ENCODE peak calls at places on chromosomes 5 and 9, in eight cellular contexts. V is GM12878, N is upper lobe of left lung, M is HCT116, L is heart left ventricle, Y is HepG2, S is K562, T is gastrocnemius medialis. B is an unnamed sample.

GRCh38 chr9:37417857-37418618 is 4.5 kb upstream of the GRHPR start:
- ATAC-seq in V (no peak), N (no peak), M (no peak), L (no peak), Y (peak), S (no peak), T (no peak), B (no peak)

GRCh38 chr5:75051217-75051751 is 1.1 kb downstream of the GCNT4 start:
- ATAC-seq in V (no peak), N (no peak), M (no peak), L (no peak), Y (no peak), S (no peak), T (no peak), B (no peak)

GRCh38 chr9:126982215-126983002 is 67.8 kb downstream of the RALGPS1 start:
- ATAC-seq in V (no peak), N (no peak), M (no peak), L (no peak), Y (no peak), S (no peak), T (no peak), B (no peak)

GRCh38 chr9:137666505-137666809 is 47.7 kb downstream of the EHMT1 start:
- ATAC-seq in V (no peak), N (no peak), M (no peak), L (no peak), Y (no peak), S (no peak), T (no peak), B (no peak)

GRCh38 chr9:98580956-98581355 is 127.8 kb downstream of the GABBR2 start:
- ATAC-seq in V (no peak), N (no peak), M (no peak), L (no peak), Y (no peak), S (no peak), T (no peak), B (no peak)

GRCh38 chr9:114070188-114071103 is 7.7 kb downstream of the AMBP start:
- ATAC-seq in V (no peak), N (peak), M (no peak), L (no peak), Y (peak), S (no peak), T (no peak), B (no peak)

GRCh38 chr9:124818431-124819281 is 34.6 kb upstream of the WDR38 start:
- ATAC-seq in V (peak), N (peak), M (peak), L (peak), Y (peak), S (peak), T (peak), B (no peak)

GRCh38 chr5:149961186-149961685 is 678 bp downstream of the SLC26A2 start:
- ATAC-seq in V (no peak), N (peak), M (no peak), L (no peak), Y (no peak), S (no peak), T (no peak), B (no peak)

GRCh38 chr5:174799146-174799545 is 74.8 kb downstream of the MSX2 start:
- ATAC-seq in V (no peak), N (no peak), M (no peak), L (no peak), Y (no peak), S (no peak), T (no peak), B (no peak)

GRCh38 chr5:142175461-142176142 is 67.0 kb downstream of the NDFIP1 start:
- ATAC-seq in V (no peak), N (no peak), M (no peak), L (peak), Y (peak), S (no peak), T (no peak), B (no peak)

GRCh38 chr9:114452219-114453169 is 52.8 kb downstream of the WHRN start:
- ATAC-seq in V (peak), N (no peak), M (no peak), L (no peak), Y (no peak), S (no peak), T (no peak), B (no peak)

GRCh38 chr5:122154910-122155309 is 25.6 kb downstream of the ZNF474 start:
- ATAC-seq in V (no peak), N (peak), M (no peak), L (no peak), Y (no peak), S (peak), T (peak), B (peak)

DNA sequence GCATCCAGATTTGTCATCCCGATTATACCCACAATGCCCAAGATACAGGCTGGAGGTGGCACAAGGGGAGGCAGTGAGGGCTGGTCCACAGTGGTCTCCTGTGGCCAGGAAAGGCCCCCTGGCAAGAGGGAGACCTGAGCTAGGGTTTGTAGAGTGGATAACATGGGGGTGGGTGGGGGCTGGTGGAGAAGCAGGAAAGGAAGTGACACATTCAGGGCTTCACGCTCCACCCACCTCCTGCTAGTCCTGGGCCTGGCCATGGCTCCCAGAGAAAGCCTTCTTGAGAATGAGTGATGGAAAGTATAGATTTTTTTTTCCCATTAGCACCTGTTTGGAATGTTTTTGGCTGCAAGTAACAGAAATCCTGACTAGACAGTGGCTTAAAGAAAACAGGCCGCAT is 81.3 kb downstream of the ANKRD33B start:
- ATAC-seq in V (peak), N (no peak), M (no peak), L (no peak), Y (no peak), S (peak), T (no peak), B (no peak)
- TF ChIP-seq POLR2A in V (no peak), N (no peak), M (no peak), L (no peak), Y (no peak), S (no peak), T (no peak), B (no peak)

DNA sequence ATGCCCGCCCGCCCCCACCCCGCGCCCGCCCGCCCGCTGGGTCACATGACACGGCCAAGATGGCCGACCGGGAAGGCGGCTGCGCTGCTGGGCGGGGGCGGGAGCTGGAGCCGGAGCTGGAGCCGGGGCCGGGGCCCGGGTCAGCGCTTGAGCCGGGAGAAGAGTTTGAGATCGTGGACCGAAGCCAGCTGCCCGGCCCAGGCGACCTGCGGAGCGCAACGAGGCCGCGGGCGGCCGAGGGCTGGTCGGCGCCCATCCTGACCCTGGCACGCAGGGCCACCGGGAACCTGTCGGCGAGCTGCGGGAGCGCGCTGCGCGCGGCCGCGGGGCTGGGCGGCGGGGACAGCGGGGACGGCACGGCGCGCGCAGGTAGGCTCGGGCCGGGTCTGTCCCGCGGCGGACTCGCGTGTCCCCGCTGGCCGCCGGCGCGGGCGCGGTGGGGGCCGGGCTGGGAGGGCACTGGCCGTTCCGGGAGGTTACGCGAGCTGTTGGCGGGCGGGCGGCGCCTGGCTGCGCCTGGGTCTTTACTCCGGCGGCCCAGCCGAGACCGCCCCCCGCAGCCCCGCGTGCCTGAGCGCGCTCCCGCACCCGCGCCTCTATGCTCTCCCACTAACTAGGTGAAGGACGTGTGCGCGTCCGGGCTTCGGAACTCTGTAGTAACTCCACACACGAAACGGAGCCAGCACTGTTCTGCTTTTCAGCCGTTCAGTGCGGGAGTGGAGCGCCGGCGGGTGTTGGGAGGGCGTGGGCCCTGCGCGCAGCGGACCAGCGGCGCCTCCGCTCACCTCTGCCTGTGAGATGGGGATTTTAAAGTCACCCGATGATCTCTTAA is at the start of gene RUFY1:
- ATAC-seq in V (peak), N (peak), M (peak), L (peak), Y (peak), S (peak), T (peak), B (peak)
- TF ChIP-seq POLR2A in V (peak), N (no peak), M (peak), L (peak), Y (peak), S (peak), T (peak), B (peak)

DNA sequence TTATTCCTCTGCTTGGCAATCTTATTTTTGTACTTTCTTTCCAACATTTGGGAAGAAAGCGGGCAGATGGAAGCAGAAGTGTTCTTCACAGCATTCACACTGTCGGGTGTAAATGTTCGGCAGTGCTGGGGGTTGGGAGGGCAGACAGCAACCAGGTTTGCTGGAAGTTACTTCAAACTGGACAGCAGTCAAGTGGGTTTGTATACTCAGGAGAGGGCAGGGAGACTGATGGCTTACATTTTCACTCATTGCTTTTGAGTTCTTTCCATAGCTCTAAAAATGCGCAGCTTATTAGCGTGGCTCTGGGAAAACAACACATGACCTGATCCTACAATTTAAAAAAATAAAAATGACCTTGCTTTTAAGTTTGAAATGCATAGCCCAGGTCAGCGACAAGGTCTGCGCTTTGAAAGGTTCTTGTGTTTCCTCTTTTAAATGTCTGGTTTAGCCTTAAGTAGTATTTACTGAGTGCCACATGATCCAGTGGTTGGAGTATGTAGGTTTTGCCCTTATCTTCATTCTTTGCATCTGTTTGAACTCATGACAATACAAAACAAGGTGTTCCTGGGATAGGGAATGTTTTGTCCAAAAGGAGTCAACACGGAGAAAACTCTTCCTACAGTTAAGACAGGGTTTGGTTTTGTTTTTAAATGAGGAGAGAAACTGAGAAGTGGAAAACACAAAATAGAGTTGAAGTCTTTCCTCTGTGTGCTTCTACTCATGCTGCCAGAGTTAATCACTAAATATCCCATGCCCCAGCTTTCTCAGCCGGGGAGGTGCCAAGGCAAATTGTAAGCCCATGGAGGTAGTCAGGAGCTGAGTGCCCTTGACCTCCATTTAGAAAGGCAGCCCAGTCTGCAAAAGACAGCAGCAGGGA is 132.7 kb upstream of the DMRT1 start:
- ATAC-seq in V (no peak), N (no peak), M (no peak), L (peak), Y (peak), S (no peak), T (no peak), B (no peak)
- TF ChIP-seq POLR2A in V (no peak), N (no peak), M (no peak), L (no peak), Y (peak), S (no peak), T (no peak), B (no peak)

GRCh38 chr9:101434990-101435389 is 584 bp downstream of the ALDOB start:
- ATAC-seq in V (peak), N (no peak), M (no peak), L (no peak), Y (no peak), S (no peak), T (no peak), B (no peak)

GRCh38 chr9:101435601-101436079 is at the start of gene ALDOB:
- ATAC-seq in V (no peak), N (no peak), M (no peak), L (no peak), Y (no peak), S (no peak), T (no peak), B (no peak)

GRCh38 chr9:101438523-101438922 is 2.9 kb upstream of the ALDOB start:
- ATAC-seq in V (peak), N (no peak), M (no peak), L (no peak), Y (no peak), S (no peak), T (no peak), B (no peak)

GRCh38 chr9:101440714-101441230 is 5.2 kb upstream of the ALDOB start:
- ATAC-seq in V (no peak), N (no peak), M (no peak), L (no peak), Y (peak), S (no peak), T (no peak), B (no peak)

GRCh38 chr9:101437806-101438232 is 2.2 kb upstream of the ALDOB start:
- ATAC-seq in V (no peak), N (no peak), M (no peak), L (peak), Y (peak), S (no peak), T (no peak), B (peak)
- TF ChIP-seq POLR2A in V (no peak), N (no peak), M (no peak), L (no peak), Y (no peak), S (no peak), T (no peak), B (no peak)

GRCh38 chr5:178205010-178205748 is 846 bp downstream of the HNRNPAB start:
- ATAC-seq in V (peak), N (peak), M (peak), L (peak), Y (peak), S (peak), T (peak), B (peak)
- TF ChIP-seq POLR2A in V (peak), N (no peak), M (no peak), L (no peak), Y (no peak), S (peak), T (peak), B (no peak)

DNA sequence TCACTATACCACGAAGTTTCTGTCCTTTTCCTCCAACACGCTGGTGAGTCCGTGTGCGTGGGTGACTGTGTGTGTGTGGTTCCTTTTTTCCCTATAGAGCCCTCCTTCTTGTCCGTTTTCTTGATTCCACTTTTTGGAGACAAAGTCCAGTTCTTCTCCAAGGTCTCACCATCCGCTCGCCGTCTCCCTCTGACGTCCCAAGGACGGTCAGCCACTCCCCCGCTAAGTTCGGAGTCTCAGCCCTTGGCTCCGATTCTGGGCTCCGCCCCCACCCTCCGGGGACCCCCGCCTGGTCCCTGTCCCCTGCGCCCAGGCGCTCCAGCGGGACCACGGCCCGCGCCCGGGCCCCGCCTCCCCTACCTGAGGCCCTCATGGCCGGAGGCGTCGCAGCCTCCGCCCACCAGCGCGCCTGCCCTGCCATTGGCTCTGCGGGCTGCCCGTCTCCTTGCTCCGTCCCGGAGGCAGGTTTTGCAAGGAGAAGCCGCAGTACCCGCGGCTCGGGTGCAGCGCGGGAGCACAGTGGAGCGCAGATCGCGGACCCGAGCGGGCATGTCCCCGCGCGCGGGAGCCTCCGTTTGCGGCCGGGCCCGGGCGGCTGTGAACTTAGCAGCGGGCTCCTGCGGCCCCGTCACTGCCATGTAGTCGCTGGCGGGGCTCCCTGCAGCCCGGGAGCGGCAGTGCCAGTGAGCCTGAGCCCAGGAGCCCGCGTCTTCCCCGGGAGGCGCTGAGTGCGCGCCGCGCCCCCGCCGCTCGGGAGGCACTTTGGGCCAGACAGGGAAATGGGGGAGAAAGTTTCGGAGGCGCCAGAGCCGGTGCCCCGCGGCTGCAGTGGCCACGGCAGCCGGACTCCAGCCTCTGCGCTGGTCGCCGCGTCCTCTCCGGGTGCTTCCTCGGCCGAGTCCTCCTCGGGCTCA is at the start of gene MAST4:
- ATAC-seq in V (peak), N (peak), M (peak), L (peak), Y (peak), S (peak), T (peak), B (peak)
- TF ChIP-seq POLR2A in V (peak), N (no peak), M (no peak), L (peak), Y (no peak), S (no peak), T (peak), B (no peak)

GRCh38 chr5:490116-491094 is 33.8 kb downstream of the SLC9A3 start:
- ATAC-seq in V (no peak), N (no peak), M (no peak), L (no peak), Y (no peak), S (no peak), T (no peak), B (no peak)
- TF ChIP-seq POLR2A in V (no peak), N (no peak), M (no peak), L (no peak), Y (no peak), S (no peak), T (no peak), B (no peak)

B was measured in gastroesophageal sphincter.